ENCODE peak calls at places on chromosomes 16 and 17, in ten cellular contexts. N, Q, M, F, X, B, P, W, C and Y are unnamed samples.

GRCh38 chr17:66549731-66550207 is 247.4 kb downstream of the PRKCA start:
- DNase-seq in N (peak; percentile 96), Q (no peak), M (peak; percentile 60), F (no peak), X (peak; percentile 83), B (no peak), P (no peak), W (no peak), C (no peak), Y (no peak)

GRCh38 chr17:17621254-17621653 is 29.7 kb upstream of the PEMT start:
- DNase-seq in N (no peak), Q (no peak), M (no peak), F (no peak), X (no peak), B (no peak), P (no peak), W (no peak), C (no peak), Y (no peak)

GRCh38 chr16:64679976-64680375 is 441.9 kb downstream of the CDH11 start:
- DNase-seq in N (no peak), Q (no peak), M (no peak), F (no peak), X (no peak), B (no peak), P (no peak), W (no peak), C (no peak), Y (no peak)

GRCh38 chr16:25546781-25547180 is 145.0 kb upstream of the HS3ST4 start:
- DNase-seq in N (no peak), Q (no peak), M (no peak), F (no peak), X (no peak), B (no peak), P (no peak), W (no peak), C (no peak), Y (no peak)

GRCh38 chr17:32596666-32597065 is 109.9 kb downstream of the CDK5R1 start:
- DNase-seq in N (no peak), Q (no peak), M (peak; percentile 10), F (no peak), X (peak; percentile 2), B (no peak), P (peak; percentile 38), W (no peak), C (no peak), Y (peak; percentile 82)

GRCh38 chr16:28537964-28538732 is 626 bp downstream of the NUPR1 start:
- DNase-seq in N (no peak), Q (no peak), M (no peak), F (no peak), X (no peak), B (peak; percentile 32), P (no peak), W (peak; percentile 30), C (no peak), Y (no peak)

GRCh38 chr16:54926166-54926838 is 4.4 kb upstream of the IRX5 start:
- DNase-seq in N (peak; percentile 82), Q (no peak), M (no peak), F (no peak), X (peak; percentile 24), B (no peak), P (no peak), W (no peak), C (no peak), Y (no peak)

GRCh38 chr17:68437979-68438877 is 19.1 kb downstream of the WIPI1 start:
- DNase-seq in N (no peak), Q (peak; percentile 51), M (no peak), F (no peak), X (peak; percentile 61), B (peak; percentile 38), P (no peak), W (peak; percentile 72), C (peak; percentile 67), Y (peak; percentile 89)

GRCh38 chr16:51562896-51563295 is 411.8 kb upstream of the SALL1 start:
- DNase-seq in N (no peak), Q (no peak), M (no peak), F (no peak), X (no peak), B (no peak), P (no peak), W (no peak), C (no peak), Y (no peak)

GRCh38 chr16:85970712-85971220 is 71.8 kb downstream of the IRF8 start:
- DNase-seq in N (peak; percentile 66), Q (no peak), M (peak; percentile 48), F (no peak), X (no peak), B (no peak), P (no peak), W (no peak), C (no peak), Y (no peak)

GRCh38 chr16:85978291-85978775 is 79.4 kb downstream of the IRF8 start:
- DNase-seq in N (peak; percentile 40), Q (no peak), M (no peak), F (no peak), X (peak; percentile 36), B (no peak), P (no peak), W (no peak), C (no peak), Y (no peak)

GRCh38 chr16:85975421-85976100 is 76.6 kb downstream of the IRF8 start:
- DNase-seq in N (no peak), Q (no peak), M (peak; percentile 7), F (no peak), X (no peak), B (no peak), P (no peak), W (peak; percentile 43), C (no peak), Y (no peak)

GRCh38 chr16:85971877-85972638 is 73.1 kb downstream of the IRF8 start:
- DNase-seq in N (no peak), Q (no peak), M (no peak), F (no peak), X (no peak), B (no peak), P (no peak), W (no peak), C (no peak), Y (no peak)

DNA sequence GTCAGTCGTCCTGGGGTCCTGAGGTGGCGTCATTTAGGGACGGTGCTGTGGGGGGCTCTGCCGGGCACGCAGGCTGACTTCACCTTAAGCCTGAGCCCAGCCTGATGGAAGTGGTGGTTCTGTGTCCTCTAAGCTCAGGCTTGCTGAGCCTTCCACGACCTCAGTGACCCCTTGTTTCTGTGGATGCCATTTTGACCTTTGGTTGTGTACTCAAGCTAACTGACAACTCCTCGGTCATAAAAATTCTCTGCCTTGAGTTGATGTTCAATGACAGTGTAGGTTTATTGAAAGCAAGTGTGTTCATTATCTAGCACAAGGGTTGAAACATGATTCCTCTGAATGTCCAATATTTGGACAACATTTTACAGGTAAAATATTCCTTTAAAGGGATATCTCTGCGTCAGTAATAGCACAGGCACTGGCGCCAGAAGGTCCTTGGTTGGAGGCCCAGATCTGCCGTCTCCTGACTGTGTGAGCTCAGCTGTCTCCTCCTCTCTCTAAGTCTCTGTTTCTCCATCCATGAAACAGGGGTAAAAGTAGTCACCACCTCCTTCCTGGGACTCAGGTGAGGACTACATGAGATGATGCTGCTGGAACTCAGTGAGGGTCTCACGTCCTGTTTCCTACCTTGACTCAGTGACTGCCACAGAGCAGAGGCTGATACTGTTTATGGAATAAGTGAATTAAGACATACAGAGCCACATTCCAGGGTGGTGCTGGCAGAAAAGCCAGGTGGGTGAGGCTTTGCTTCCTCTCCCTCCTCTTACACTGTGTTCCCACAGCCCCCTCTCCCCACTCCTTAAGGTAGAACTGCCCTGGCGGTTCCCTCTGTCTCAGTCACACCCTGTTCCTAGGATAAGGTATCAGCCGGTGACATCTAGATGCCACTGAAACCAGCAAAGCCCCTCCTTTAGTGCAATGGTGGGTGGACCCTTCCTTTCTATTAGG is 75.7 kb downstream of the IRF8 start:
- DNase-seq in N (no peak), Q (no peak), M (no peak), F (no peak), X (no peak), B (no peak), P (no peak), W (peak; percentile 41), C (no peak), Y (no peak)
- H3K4me3 ChIP-seq in N (no peak overlapping the region), Q (no peak overlapping the region), M (no peak overlapping the region), F (no peak overlapping the region), X (no peak overlapping the region), B (no peak overlapping the region), P (no peak overlapping the region), W (no peak overlapping the region), C (no peak overlapping the region), Y (no peak overlapping the region)

GRCh38 chr17:45284176-45285140 is 22.6 kb upstream of the SPATA32 start:
- DNase-seq in N (no peak), Q (peak; percentile 75), M (peak; percentile 65), F (no peak), X (no peak), B (no peak), P (no peak), W (peak; percentile 68), C (peak; percentile 58), Y (peak; percentile 61)
- TF ChIP-seq CTCF in N (peak; percentile 8), Q (peak; percentile 33), M (peak; percentile 44), F (peak; percentile 18), X (peak; percentile 20), B (no peak), P (peak; percentile 52), W (no peak), C (no peak), Y (peak; percentile 41)

GRCh38 chr17:80191720-80192265 is 22.0 kb downstream of the CARD14 start:
- DNase-seq in N (no peak), Q (no peak), M (no peak), F (peak; percentile 22), X (peak; percentile 42), B (no peak), P (no peak), W (no peak), C (no peak), Y (no peak)
- H3K4me3 ChIP-seq in N (no peak overlapping the region), Q (peak overlapping the region; percentile 34), M (no peak overlapping the region), F (no peak overlapping the region), X (no peak overlapping the region), B (no peak overlapping the region), P (no peak overlapping the region), W (no peak overlapping the region), C (no peak overlapping the region), Y (no peak overlapping the region)

GRCh38 chr17:49515196-49515770 is 20.2 kb downstream of the NGFR start:
- DNase-seq in N (peak; percentile 93), Q (peak; percentile 92), M (peak; percentile 68), F (peak; percentile 78), X (peak; percentile 100), B (peak; percentile 81), P (peak; percentile 67), W (peak; percentile 86), C (no peak), Y (peak; percentile 95)

GRCh38 chr17:49513044-49513395 is 17.9 kb downstream of the NGFR start:
- DNase-seq in N (no peak), Q (no peak), M (no peak), F (no peak), X (no peak), B (no peak), P (no peak), W (no peak), C (no peak), Y (no peak)

GRCh38 chr17:49513616-49514373 is 18.7 kb downstream of the NGFR start:
- DNase-seq in N (no peak), Q (peak; percentile 76), M (no peak), F (no peak), X (no peak), B (peak; percentile 35), P (no peak), W (no peak), C (no peak), Y (no peak)

GRCh38 chr17:49516190-49516589 is 21.1 kb downstream of the NGFR start:
- DNase-seq in N (no peak), Q (no peak), M (no peak), F (no peak), X (peak; percentile 55), B (no peak), P (no peak), W (no peak), C (no peak), Y (no peak)

GRCh38 chr17:49514374-49514738 is 19.3 kb downstream of the NGFR start:
- DNase-seq in N (no peak), Q (no peak), M (no peak), F (no peak), X (peak; percentile 64), B (no peak), P (no peak), W (no peak), C (no peak), Y (peak; percentile 23)
- TF ChIP-seq CTCF in N (peak; percentile 31), Q (no peak), M (no peak), F (peak; percentile 10), X (peak; percentile 55), B (peak; percentile 7), P (peak; percentile 26), W (no peak), C (no peak), Y (no peak)